ENCODE peak calls at places on chromosomes 1 and 21, in five cellular contexts. S, D, H, M and I are unnamed samples.

GRCh38 chr1:44610527-44611148 is 63.6 kb downstream of the TMEM53 start:
- DNase-seq in D (no peak), S (no peak), H (no peak), M (no peak), I (no peak)

GRCh38 chr1:100443739-100444571 is 91.6 kb downstream of the CDC14A start:
- DNase-seq in S (no peak), M (no peak), H (no peak), D (no peak), I (no peak)

GRCh38 chr21:38460171-38460742 is 38.0 kb downstream of the ERG start:
- DNase-seq in H (no peak), M (no peak), S (no peak), D (no peak), I (no peak)

GRCh38 chr1:160682983-160683886 is 28.4 kb downstream of the CD48 start:
- DNase-seq in H (no peak), M (no peak), D (no peak), S (no peak), I (no peak)

GRCh38 chr1:235986869-235987268 is 78.0 kb downstream of the NID1 start:
- DNase-seq in M (no peak), H (no peak), S (no peak), D (no peak), I (no peak)

GRCh38 chr1:220005489-220005888 is 40.8 kb downstream of the EPRS1 start:
- DNase-seq in D (no peak), S (no peak), H (no peak), M (no peak), I (no peak)

GRCh38 chr1:35334485-35334884 is 66.0 kb downstream of the ZMYM4 start:
- DNase-seq in S (no peak), H (no peak), M (no peak), D (no peak), I (no peak)

GRCh38 chr21:34846601-34847112 is 177.9 kb downstream of the CLIC6 start:
- DNase-seq in D (no peak), M (no peak), S (no peak), H (peak), I (no peak)

GRCh38 chr1:51661081-51661518 is 44.2 kb downstream of the OSBPL9 start:
- DNase-seq in S (no peak), M (no peak), H (no peak), D (no peak), I (no peak)

GRCh38 chr1:25431495-25432363 is 1.0 kb downstream of the MACO1 start:
- DNase-seq in D (no peak), S (peak), M (peak), H (no peak), I (no peak)

GRCh38 chr1:25430073-25430665 is 528 bp upstream of the MACO1 start:
- DNase-seq in D (peak), S (peak), H (peak), M (peak), I (peak)

GRCh38 chr1:25432749-25433388 is 2.2 kb downstream of the MACO1 start:
- DNase-seq in H (no peak), M (no peak), S (no peak), D (no peak), I (no peak)

GRCh38 chr1:25432364-25432719 is 1.6 kb downstream of the MACO1 start:
- DNase-seq in H (no peak), M (no peak), S (no peak), D (no peak), I (no peak)

GRCh38 chr1:25430666-25431494 is at the start of gene MACO1:
- DNase-seq in H (peak), S (peak), D (peak), M (peak), I (peak)
- TF ChIP-seq CTCF in H (peak), S (no peak), D (no peak), M (no peak), I (no peak)

GRCh38 chr21:30942192-30942591 is 60.8 kb upstream of the KRTAP11-1 start:
- DNase-seq in D (no peak), M (no peak), S (no peak), H (no peak), I (no peak)

GRCh38 chr21:30935889-30936168 is 54.4 kb upstream of the KRTAP11-1 start:
- DNase-seq in H (no peak), M (no peak), D (no peak), S (peak), I (no peak)

GRCh38 chr21:30935121-30935888 is 53.9 kb upstream of the KRTAP11-1 start:
- DNase-seq in M (no peak), D (no peak), H (no peak), S (peak), I (no peak)

DNA sequence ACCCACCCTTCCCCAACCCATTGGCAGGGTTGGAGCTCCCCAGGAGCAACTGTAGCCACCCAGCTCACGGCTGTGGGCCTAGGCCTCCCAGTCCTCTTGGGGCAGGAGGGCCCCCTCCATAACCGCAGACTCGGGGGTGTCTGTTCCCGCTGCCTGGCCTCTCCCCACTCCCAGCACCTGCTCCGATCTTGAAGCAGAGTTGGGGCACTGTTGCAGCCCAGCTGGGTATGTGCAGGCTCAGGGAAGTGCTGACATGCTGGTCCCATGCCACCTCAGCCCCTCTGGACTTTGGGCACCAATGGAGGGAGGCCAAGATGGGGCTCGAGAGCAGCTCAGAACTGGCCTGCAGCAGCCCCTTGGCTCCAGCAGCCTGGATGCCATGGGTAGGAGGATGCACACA is 54.8 kb upstream of the KRTAP11-1 start:
- DNase-seq in H (no peak), D (no peak), S (peak), M (no peak), I (no peak)
- TF ChIP-seq CTCF in H (no peak), D (no peak), S (no peak), M (no peak), I (no peak)

GRCh38 chr1:3856923-3857790 is at the start of the genes CEP104 and DFFB:
- DNase-seq in H (peak), S (peak), D (peak), M (peak), I (peak)
- TF ChIP-seq CTCF in H (peak), S (peak), D (peak), M (peak), I (peak)

GRCh38 chr1:16960560-16961296 is 19.7 kb downstream of the MFAP2 start:
- DNase-seq in M (peak), H (peak), D (peak), S (peak), I (peak)
- TF ChIP-seq CTCF in M (peak), H (peak), D (peak), S (peak), I (peak)

DNA sequence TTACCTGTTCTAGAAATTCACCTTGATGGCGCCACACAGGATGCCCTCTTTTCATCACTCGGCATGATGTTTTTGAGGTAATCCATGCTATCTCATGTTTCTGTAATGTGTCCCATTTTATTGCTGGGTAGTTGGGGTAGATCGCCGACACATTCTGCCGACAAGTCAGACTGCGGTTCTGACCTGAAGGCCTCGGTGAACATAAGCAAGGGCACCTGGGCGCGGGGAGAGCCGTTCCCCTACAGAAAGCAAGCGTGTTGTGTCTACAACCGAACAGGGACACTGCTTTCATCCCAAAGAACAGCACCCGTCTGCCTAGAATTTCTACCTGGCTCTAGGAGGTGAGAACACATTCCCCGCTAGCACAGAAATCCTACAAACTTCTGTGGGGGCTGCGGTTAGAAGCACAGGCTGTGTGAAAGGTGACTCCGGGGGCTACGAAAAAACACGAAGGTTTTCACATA is 149.2 kb downstream of the PPIAL4G start:
- DNase-seq in H (no peak), M (no peak), D (no peak), S (no peak), I (no peak)
- TF ChIP-seq CTCF in H (no peak), M (no peak), D (no peak), S (no peak), I (no peak)

GRCh38 chr1:22774483-22775182 is 64.0 kb downstream of the EPHB2 start:
- DNase-seq in M (no peak), H (no peak), S (no peak), D (no peak), I (no peak)
- TF ChIP-seq CTCF in M (no peak), H (no peak), S (no peak), D (no peak), I (no peak)

DNA sequence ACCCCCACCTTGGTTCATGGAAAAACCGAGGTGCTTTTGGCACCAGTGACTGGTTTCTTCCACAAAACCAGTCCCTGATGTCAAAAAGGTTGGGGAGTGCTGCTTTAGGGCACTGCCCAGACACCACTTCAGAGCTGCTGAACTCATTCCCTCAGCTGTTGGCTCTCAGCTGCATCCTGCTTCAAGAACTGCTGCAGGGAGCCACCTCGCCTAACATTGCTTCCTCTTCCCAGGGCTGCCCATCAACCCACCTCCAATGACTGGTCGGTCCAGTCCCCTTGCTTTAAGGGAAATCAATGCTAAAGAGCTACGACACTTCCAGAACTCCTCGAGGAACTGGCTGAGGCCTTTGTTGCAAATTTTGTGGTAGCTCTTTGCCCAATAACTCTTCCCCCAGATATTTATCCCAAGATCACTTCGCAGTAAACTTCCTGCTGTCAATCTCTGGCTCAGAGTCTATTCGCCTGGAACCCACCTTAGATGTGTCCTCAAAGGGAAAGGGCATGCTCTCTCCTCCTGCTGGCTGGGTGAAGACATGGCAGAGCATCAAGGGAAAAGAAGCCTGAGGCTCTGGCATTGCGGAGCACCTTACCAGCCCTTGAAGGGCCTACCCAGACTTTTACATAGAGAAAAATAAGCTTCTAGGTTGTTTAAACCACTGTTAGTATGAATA is 29.0 kb downstream of the C1orf52 start:
- DNase-seq in M (no peak), D (no peak), H (no peak), S (no peak), I (no peak)
- TF ChIP-seq CTCF in M (no peak), D (peak), H (peak), S (no peak), I (no peak)

GRCh38 chr1:2429780-2430591 is 17.6 kb upstream of the PEX10 start:
- DNase-seq in M (no peak), D (no peak), S (no peak), H (no peak), I (no peak)
- TF ChIP-seq CTCF in M (no peak), D (peak), S (no peak), H (peak), I (peak)

GRCh38 chr21:40688106-40688850 is 158.7 kb downstream of the DSCAM start:
- DNase-seq in H (no peak), D (no peak), S (no peak), M (no peak), I (no peak)

GRCh38 chr21:40687625-40688024 is 159.3 kb downstream of the DSCAM start:
- DNase-seq in D (no peak), S (no peak), M (no peak), H (no peak), I (no peak)

GRCh38 chr21:40685121-40685630 is 161.8 kb downstream of the DSCAM start:
- DNase-seq in D (no peak), S (no peak), M (no peak), H (no peak), I (no peak)

GRCh38 chr21:40689241-40689640 is 157.7 kb downstream of the DSCAM start:
- DNase-seq in H (no peak), S (no peak), M (no peak), D (no peak), I (no peak)

GRCh38 chr21:40686526-40686925 is 160.4 kb downstream of the DSCAM start:
- DNase-seq in D (no peak), M (no peak), H (no peak), S (no peak), I (no peak)
- TF ChIP-seq CTCF in D (no peak), M (no peak), H (no peak), S (no peak), I (no peak)